ENCODE peak calls at places on chromosome 1, in five cellular contexts. U is AG09319, A is aorta, V is body of pancreas, N is right atrium auricular region. F is an unnamed sample.
A peak's percentile ranks its signal among the peaks of the same experiment; 100 is the strongest.

GRCh38 chr1:228085287-228085926 is 2.9 kb downstream of the ARF1 start:
- DNase-seq in A (peak; percentile 45), U (peak; percentile 41), V (no peak), N (no peak), F (no peak)

GRCh38 chr1:161068306-161069200 is 1.1 kb downstream of the ARHGAP30 start:
- DNase-seq in A (peak; percentile 90), N (peak; percentile 68), V (peak; percentile 78), U (no peak), F (no peak)

GRCh38 chr1:226541631-226542622 is 6.6 kb upstream of the STUM start:
- DNase-seq in A (peak; percentile 57), U (no peak), N (no peak), V (peak; percentile 68), F (no peak)

GRCh38 chr1:37930246-37931142 is 16.4 kb downstream of the INPP5B start:
- DNase-seq in U (no peak), A (no peak), V (no peak), N (peak; percentile 62), F (no peak)

GRCh38 chr1:31912839-31913239 is 25.3 kb downstream of the PTP4A2 start:
- DNase-seq in N (no peak), V (no peak), U (no peak), A (no peak), F (no peak)

GRCh38 chr1:93081716-93082115 is 2.6 kb downstream of the MTF2 start:
- DNase-seq in V (no peak), N (no peak), U (no peak), A (no peak), F (no peak)

GRCh38 chr1:119179051-119179450 is 38.6 kb upstream of the WARS2 start:
- DNase-seq in V (no peak), N (no peak), U (no peak), A (no peak), F (no peak)

GRCh38 chr1:96688737-96689136 is 32.8 kb upstream of the PTBP2 start:
- DNase-seq in N (no peak), U (no peak), V (no peak), A (no peak), F (no peak)

GRCh38 chr1:172870901-172871606 is 179.7 kb downstream of the TNFSF18 start:
- DNase-seq in U (no peak), A (no peak), N (no peak), V (no peak), F (no peak)

GRCh38 chr1:230976825-230977747 is 1.6 kb downstream of the TTC13 start:
- DNase-seq in A (no peak), V (peak; percentile 13), U (no peak), N (no peak), F (no peak)

GRCh38 chr1:22184892-22185612 is 42.2 kb upstream of the WNT4 start:
- DNase-seq in A (no peak), N (no peak), U (no peak), V (peak; percentile 75), F (no peak)

GRCh38 chr1:178294654-178295053 is 200.8 kb downstream of the RASAL2 start:
- DNase-seq in V (no peak), A (no peak), N (no peak), U (no peak), F (no peak)

GRCh38 chr1:110605901-110606783 is at the start of gene KCNA2:
- DNase-seq in A (no peak), V (peak; percentile 52), U (no peak), N (no peak), F (no peak)

GRCh38 chr1:182702826-182703524 is 18.6 kb upstream of the RGS8 start:
- DNase-seq in V (no peak), N (no peak), U (no peak), A (no peak), F (no peak)

GRCh38 chr1:94721240-94721639 is 98.9 kb upstream of the SLC44A3 start:
- DNase-seq in N (no peak), U (no peak), V (peak; percentile 30), A (peak; percentile 61), F (no peak)

GRCh38 chr1:185315364-185316108 is 1.5 kb downstream of the IVNS1ABP start:
- DNase-seq in V (peak; percentile 57), U (no peak), A (no peak), N (no peak), F (no peak)

GRCh38 chr1:187396226-187396625 is 567.5 kb downstream of the PLA2G4A start:
- DNase-seq in V (no peak), A (no peak), U (no peak), N (no peak), F (no peak)

GRCh38 chr1:99119193-99119592 is 114.5 kb upstream of the PLPPR5 start:
- DNase-seq in U (no peak), N (no peak), A (no peak), V (peak; percentile 39), F (no peak)

GRCh38 chr1:228275435-228276342 is 67.8 kb downstream of the OBSCN start:
- DNase-seq in U (peak; percentile 53), V (peak; percentile 85), A (peak; percentile 93), N (peak; percentile 88), F (peak; percentile 88)

GRCh38 chr1:212677573-212677972 is 22.1 kb downstream of the BATF3 start:
- DNase-seq in V (no peak), A (no peak), U (no peak), N (no peak), F (peak; percentile 11)

GRCh38 chr1:5886140-5886483 is 106.1 kb downstream of the NPHP4 start:
- DNase-seq in V (no peak), A (no peak), N (no peak), U (no peak), F (no peak)

F was measured in coronary artery.